ENCODE peak calls at places on chromosomes 1 and 21, in nine cellular contexts. Y is body of pancreas; B is amygdala; D is HFF-Myc; C is effector CD8-positive, alpha-beta T cell; F is NCI-H1092 treated with DMSO at 0.1 percent for 48 hours; S is activated CD4-positive, alpha-beta T cell treated with anti-CD3 and anti-CD28 coated beads for 36 hours; N is A172; U is AG04450. I is an unnamed sample.
A peak's percentile ranks its signal among the peaks of the same experiment; 100 is the strongest.

GRCh38 chr21:45303111-45303615 is 15.5 kb upstream of the POFUT2 start:
- DNase-seq in Y (peak; percentile 1), B (no peak), D (no peak), C (no peak), F (no peak), S (no peak), N (no peak), U (no peak), I (no peak)

GRCh38 chr1:80054129-80054528 is 1047.6 kb upstream of the ADGRL4 start:
- DNase-seq in Y (no peak), B (no peak), D (peak; percentile 82), C (no peak), F (peak; percentile 83), S (no peak), N (peak; percentile 82), U (peak; percentile 41), I (no peak)

GRCh38 chr1:62364726-62365125 is 45.5 kb upstream of the KANK4 start:
- DNase-seq in Y (no peak), B (no peak), D (no peak), C (no peak), F (no peak), S (no peak), N (no peak), U (no peak), I (no peak)

GRCh38 chr1:90204780-90205179 is 209.9 kb downstream of the ZNF326 start:
- DNase-seq in Y (no peak), B (no peak), D (no peak), C (no peak), F (no peak), S (no peak), N (no peak), U (no peak), I (no peak)

GRCh38 chr1:93015590-93015989 is 54.3 kb upstream of the DIPK1A start:
- DNase-seq in Y (no peak), B (no peak), D (no peak), C (no peak), F (no peak), S (no peak), N (no peak), U (no peak), I (no peak)

GRCh38 chr1:107010582-107010981 is 45.9 kb upstream of the PRMT6 start:
- DNase-seq in Y (no peak), B (no peak), D (no peak), C (no peak), F (no peak), S (no peak), N (no peak), U (no peak), I (no peak)

GRCh38 chr1:8285103-8285502 is 32.8 kb upstream of the SLC45A1 start:
- DNase-seq in Y (no peak), B (no peak), D (no peak), C (no peak), F (no peak), S (no peak), N (no peak), U (no peak), I (no peak)

GRCh38 chr1:18294437-18295176 is 186.1 kb upstream of the KLHDC7A start:
- DNase-seq in Y (no peak), B (no peak), D (no peak), C (no peak), F (no peak), S (no peak), N (no peak), U (no peak), I (no peak)

GRCh38 chr1:2603521-2604155 is 17.1 kb downstream of the PRXL2B start:
- DNase-seq in Y (no peak), B (no peak), D (no peak), C (no peak), F (no peak), S (no peak), N (no peak), U (no peak), I (no peak)

GRCh38 chr1:151875419-151876097 is 22.0 kb upstream of the THEM5 start:
- DNase-seq in Y (no peak), B (no peak), D (no peak), C (no peak), F (no peak), S (no peak), N (no peak), U (no peak), I (no peak)

GRCh38 chr21:38258803-38259485 is 2.2 kb downstream of the KCNJ15 start:
- DNase-seq in Y (no peak), B (no peak), D (no peak), C (no peak), F (no peak), S (no peak), N (no peak), U (peak; percentile 81), I (no peak)

GRCh38 chr1:2451744-2452582 is 24.1 kb upstream of the PLCH2 start:
- DNase-seq in Y (no peak), B (no peak), D (peak; percentile 29), C (no peak), F (no peak), S (peak; percentile 18), N (peak; percentile 67), U (peak; percentile 48), I (no peak)

GRCh38 chr1:239566074-239566473 is 179.7 kb downstream of the CHRM3 start:
- DNase-seq in Y (no peak), B (no peak), D (no peak), C (no peak), F (no peak), S (no peak), N (peak; percentile 15), U (no peak), I (no peak)